ENCODE peak calls at places on chromosomes 1 and 21, in five cellular contexts. U, H, K, C and F are unnamed samples.
A peak's percentile ranks its signal among the peaks of the same experiment; 100 is the strongest.

GRCh38 chr1:22808846-22809501 is 98.3 kb downstream of the EPHB2 start:
- DNase-seq in U (no peak), K (no peak), C (no peak), H (peak; percentile 74), F (no peak)

GRCh38 chr1:205346956-205347574 is 9.7 kb downstream of the KLHDC8A start:
- DNase-seq in K (no peak), U (no peak), C (no peak), H (no peak), F (no peak)

GRCh38 chr1:183652547-183653467 is at the start of gene APOBEC4:
- DNase-seq in C (no peak), K (no peak), H (no peak), U (no peak), F (no peak)

GRCh38 chr1:229001467-229001866 is 266.2 kb downstream of the RHOU start:
- DNase-seq in C (no peak), K (no peak), U (no peak), H (no peak), F (no peak)

GRCh38 chr1:12336436-12336835 is 106.6 kb downstream of the VPS13D start:
- DNase-seq in H (no peak), U (no peak), C (no peak), K (no peak), F (no peak)

GRCh38 chr1:85330206-85330605 is 53.8 kb upstream of the BCL10 start:
- DNase-seq in C (no peak), U (no peak), K (no peak), H (no peak), F (peak; percentile 15)

GRCh38 chr1:23470282-23471070 is 13.5 kb downstream of the ASAP3 start:
- DNase-seq in H (no peak), U (no peak), C (no peak), K (no peak), F (no peak)

GRCh38 chr1:228414511-228415211 is 2.0 kb downstream of the TRIM17 start:
- DNase-seq in H (no peak), U (no peak), K (no peak), C (no peak), F (no peak)

GRCh38 chr1:228989992-228990827 is 254.9 kb downstream of the RHOU start:
- DNase-seq in H (peak; percentile 46), C (no peak), K (no peak), U (no peak), F (peak; percentile 56)

GRCh38 chr1:208499021-208499420 is 254.8 kb upstream of the PLXNA2 start:
- DNase-seq in K (no peak), U (no peak), H (no peak), C (no peak), F (no peak)

GRCh38 chr1:27438621-27439061 is 46.2 kb downstream of the GPR3 start:
- DNase-seq in K (no peak), C (no peak), H (no peak), U (no peak), F (no peak)

GRCh38 chr1:84373446-84374141 is 24.7 kb upstream of the DNASE2B start:
- DNase-seq in U (no peak), C (no peak), K (no peak), H (no peak), F (no peak)

GRCh38 chr1:36161656-36162531 is 5.9 kb downstream of the MAP7D1 start:
- DNase-seq in C (no peak), U (peak; percentile 58), K (no peak), H (no peak), F (no peak)

GRCh38 chr1:152167835-152168534 is 9.0 kb upstream of the RPTN start:
- DNase-seq in C (no peak), K (no peak), U (no peak), H (no peak), F (peak; percentile 14)

GRCh38 chr1:203127672-203128611 is at the start of gene ADORA1:
- DNase-seq in K (peak; percentile 82), C (no peak), U (no peak), H (peak; percentile 80), F (peak; percentile 35)

GRCh38 chr1:177629526-177629925 is 340.3 kb downstream of the SEC16B start:
- DNase-seq in H (no peak), C (no peak), U (no peak), K (no peak), F (no peak)

GRCh38 chr21:38675450-38675849 is 130.3 kb upstream of the ETS2 start:
- DNase-seq in K (no peak), H (no peak), C (no peak), U (no peak), F (no peak)

GRCh38 chr1:64675718-64676345 is 69.0 kb upstream of the RAVER2 start:
- DNase-seq in K (no peak), C (no peak), U (peak; percentile 6), H (peak; percentile 41), F (peak; percentile 3)

GRCh38 chr1:112904071-112904830 is 51.7 kb downstream of the SLC16A1 start:
- DNase-seq in C (no peak), H (no peak), U (peak; percentile 93), K (peak; percentile 44), F (no peak)

GRCh38 chr1:37362990-37363389 is 111.4 kb upstream of the ZC3H12A start:
- DNase-seq in H (peak; percentile 70), C (no peak), K (peak; percentile 65), U (no peak), F (no peak)

GRCh38 chr1:19164274-19165015 is 45.6 kb downstream of the UBR4 start:
- DNase-seq in H (no peak), U (no peak), C (no peak), K (no peak), F (no peak)

GRCh38 chr1:18805116-18805515 is 54.3 kb downstream of the TAS1R2 start:
- DNase-seq in C (no peak), U (no peak), H (no peak), K (no peak), F (no peak)

GRCh38 chr1:27862671-27863551 is 9.4 kb upstream of the THEMIS2 start:
- DNase-seq in H (no peak), U (peak; percentile 50), C (peak; percentile 76), K (no peak), F (no peak)

GRCh38 chr1:43990271-43991199 is 864 bp upstream of the CCDC24 start:
- DNase-seq in U (peak; percentile 47), K (no peak), H (peak; percentile 55), C (no peak), F (no peak)

GRCh38 chr21:33265664-33266049 is 510 bp upstream of the IL10RB start:
- DNase-seq in U (peak; percentile 48), H (no peak), K (no peak), C (peak; percentile 68), F (no peak)

GRCh38 chr1:221576268-221576667 is 165.6 kb downstream of the DUSP10 start:
- DNase-seq in C (no peak), H (no peak), U (peak; percentile 30), K (no peak), F (no peak)

GRCh38 chr1:1433804-1434130 is 1.7 kb upstream of the VWA1 start:
- DNase-seq in H (peak; percentile 31), C (no peak), K (no peak), U (peak; percentile 66), F (no peak)

GRCh38 chr1:15304708-15305326 is 57.8 kb downstream of the FHAD1 start:
- DNase-seq in C (no peak), K (peak; percentile 89), U (peak; percentile 78), H (peak; percentile 79), F (peak; percentile 55)

GRCh38 chr1:162383516-162383915 is 2.0 kb downstream of the C1orf226 start:
- DNase-seq in C (no peak), H (peak; percentile 8), K (no peak), U (no peak), F (no peak)

GRCh38 chr1:197435224-197435623 is 167.2 kb downstream of the CRB1 start:
- DNase-seq in C (no peak), H (no peak), U (no peak), K (no peak), F (no peak)

GRCh38 chr1:172761581-172762025 is 102.7 kb downstream of the FASLG start:
- DNase-seq in C (no peak), U (no peak), H (no peak), K (no peak), F (no peak)

GRCh38 chr1:202821467-202821866 is 10.7 kb downstream of the PCAT6 start:
- DNase-seq in C (no peak), H (no peak), K (no peak), U (no peak), F (no peak)

GRCh38 chr1:234014208-234014607 is 109.7 kb downstream of the SLC35F3 start:
- DNase-seq in H (no peak), K (no peak), C (no peak), U (no peak), F (no peak)

DNA sequence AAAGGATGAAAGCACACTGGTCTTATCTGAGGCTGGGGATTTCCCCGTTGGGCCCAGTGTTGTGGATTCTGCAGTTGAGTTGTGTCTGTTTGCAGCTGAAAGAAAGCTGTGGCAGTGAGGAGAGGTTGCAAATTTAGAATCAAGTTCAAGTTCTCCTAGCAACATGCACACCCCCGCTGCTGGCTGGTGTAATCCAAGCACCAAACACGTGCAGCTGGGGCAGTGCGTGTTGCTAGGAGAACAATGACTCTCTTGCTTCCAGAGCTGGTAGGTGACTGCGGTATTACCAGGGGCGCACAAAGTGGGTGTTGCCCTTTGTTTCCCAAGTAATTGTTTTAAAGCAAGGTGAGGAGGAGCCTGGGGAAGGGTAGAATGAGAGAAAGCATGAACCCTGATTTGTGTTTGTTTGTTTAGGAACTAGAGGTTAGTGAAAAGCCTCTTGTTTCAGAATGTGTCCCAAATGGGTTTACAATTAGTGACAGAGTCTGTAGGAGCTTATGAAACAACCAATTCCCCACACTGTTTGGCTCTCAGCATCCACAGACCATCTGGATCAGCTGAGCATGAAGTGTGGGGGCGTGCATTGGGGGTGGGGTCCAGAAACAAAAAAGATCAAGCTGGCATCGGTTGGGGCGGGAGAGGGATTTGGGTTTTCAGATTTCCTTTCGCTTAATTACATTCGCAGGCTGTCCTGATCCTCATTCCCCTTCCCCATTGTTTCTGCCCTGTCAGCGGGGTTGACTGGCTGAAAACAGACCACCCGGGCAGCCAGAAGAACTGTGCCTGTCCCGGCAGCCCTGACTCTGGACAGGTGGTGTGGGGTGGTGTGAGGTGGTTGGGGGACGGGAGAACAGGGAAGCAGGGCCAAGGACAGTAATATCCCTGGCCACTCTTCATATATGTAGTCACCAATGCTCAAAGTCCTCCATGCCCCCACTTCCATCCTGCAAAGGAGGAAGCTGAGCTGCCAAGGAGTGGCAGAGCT is 91.8 kb downstream of the IER5 start:
- DNase-seq in U (no peak), H (no peak), K (peak; percentile 60), C (peak; percentile 4), F (no peak)
- TF ChIP-seq RFX5 in U (no peak), H (no peak), K (no peak), C (peak; percentile 78), F (no peak)

GRCh38 chr1:232812560-232812959 is 7.3 kb downstream of the MAP10 start:
- DNase-seq in C (no peak), H (no peak), U (no peak), K (no peak), F (no peak)
- TF ChIP-seq POLR2AphosphoS5 in C (no peak), H (no peak), U (no peak), K (no peak), F (no peak)

DNA sequence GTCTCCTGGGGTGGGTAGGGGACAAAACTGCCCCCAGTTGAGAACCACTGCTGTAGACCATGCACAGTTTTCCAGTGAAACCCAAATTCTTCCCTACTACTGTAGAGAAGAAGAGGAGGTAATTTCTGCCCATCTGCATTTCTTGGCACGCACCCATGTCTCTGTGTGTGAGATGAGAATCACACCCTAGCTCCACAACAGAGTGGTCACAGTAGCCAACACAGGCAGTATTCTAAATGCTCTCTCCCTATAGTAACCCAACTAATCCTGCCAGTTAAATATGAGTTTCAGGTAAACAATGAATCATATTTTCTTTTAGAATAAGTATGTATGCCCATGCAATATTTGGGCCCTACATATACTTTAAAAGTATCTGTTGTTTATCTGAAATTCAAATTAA is 1.2 kb upstream of the CAPN2 start:
- DNase-seq in C (no peak), U (peak; percentile 72), K (no peak), H (no peak), F (no peak)
- TF ChIP-seq RFX5 in C (no peak), U (no peak), K (no peak), H (no peak), F (no peak)

GRCh38 chr1:6489799-6490180 is 1.7 kb downstream of the PLEKHG5 start:
- DNase-seq in U (peak; percentile 91), C (peak; percentile 15), H (peak; percentile 95), K (peak; percentile 93), F (peak; percentile 50)
- TF ChIP-seq POLR2AphosphoS5 in U (no peak), C (no peak), H (no peak), K (no peak), F (no peak)